ENCODE peak calls at places on chromosome 15, in five cellular contexts. L, Q, N, J and K are unnamed samples.
A peak's percentile ranks its signal among the peaks of the same experiment; 100 is the strongest.

GRCh38 chr15:100439566-100439965 is 89.2 kb downstream of the CERS3 start:
- DNase-seq in Q (no peak), J (no peak), L (no peak), N (no peak), K (no peak)

GRCh38 chr15:51879555-51879954 is 50.1 kb downstream of the TMOD3 start:
- DNase-seq in N (no peak), Q (no peak), J (no peak), L (no peak), K (no peak)

GRCh38 chr15:29812384-29812694 is 9.9 kb downstream of the TJP1 start:
- DNase-seq in L (peak; percentile 54), J (no peak), N (no peak), Q (no peak), K (no peak)

GRCh38 chr15:38028869-38029268 is 94.4 kb downstream of the TMCO5A start:
- DNase-seq in J (no peak), N (no peak), L (no peak), Q (no peak), K (no peak)

GRCh38 chr15:73325191-73325980 is 43.4 kb downstream of the HCN4 start:
- DNase-seq in Q (no peak), J (peak; percentile 36), L (no peak), N (peak; percentile 57), K (no peak)

GRCh38 chr15:88275804-88276203 is 19.3 kb upstream of the NTRK3 start:
- DNase-seq in J (no peak), N (no peak), L (no peak), Q (no peak), K (no peak)

GRCh38 chr15:80527961-80528360 is 123.8 kb downstream of the ARNT2 start:
- DNase-seq in J (no peak), N (no peak), Q (no peak), L (no peak), K (no peak)

GRCh38 chr15:64800476-64800875 is 25.0 kb downstream of the PIF1 start:
- DNase-seq in Q (no peak), N (no peak), J (no peak), L (no peak), K (no peak)

GRCh38 chr15:67048281-67049279 is 16.8 kb upstream of the SMAD3 start:
- DNase-seq in N (no peak), J (peak; percentile 33), L (peak; percentile 68), Q (peak; percentile 87), K (peak; percentile 97)
- TF ChIP-seq MYC in N (no peak), J (no peak), L (no peak), Q (peak; percentile 78), K (peak; percentile 68)

GRCh38 chr15:76904461-76905012 is 603 bp downstream of the SCAPER start:
- DNase-seq in N (no peak), J (peak; percentile 38), L (peak; percentile 42), Q (peak; percentile 46), K (peak; percentile 28)
- TF ChIP-seq MYC in N (no peak), J (peak; percentile 49), L (no peak), Q (no peak), K (no peak)

DNA sequence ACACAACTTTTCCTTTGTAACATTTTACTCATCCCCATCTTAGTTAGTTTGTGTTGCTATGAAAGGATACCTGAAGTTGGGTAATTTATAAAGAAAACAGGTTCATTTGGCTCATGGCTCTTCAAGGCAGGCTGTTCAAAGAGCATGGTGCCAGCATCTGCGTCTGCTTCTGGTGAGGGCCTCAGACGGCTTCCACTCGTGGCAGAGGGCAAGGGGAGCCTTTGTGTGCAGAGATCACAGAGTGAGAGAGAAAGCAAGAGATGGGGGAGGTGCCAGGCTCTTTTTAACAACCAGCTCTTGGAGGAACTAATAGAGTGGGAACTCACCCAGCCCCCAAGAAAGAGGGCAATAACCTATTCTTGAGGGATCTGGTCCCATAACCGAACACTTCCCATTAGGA is 23.1 kb downstream of the PLA2G4F start:
- DNase-seq in N (no peak), Q (no peak), J (no peak), L (no peak), K (no peak)
- TF ChIP-seq MYC in N (no peak), Q (no peak), J (no peak), L (no peak), K (no peak)

GRCh38 chr15:25181290-25182097 is 226.7 kb downstream of the SNRPN start:
- DNase-seq in N (no peak), L (no peak), Q (no peak), J (no peak), K (no peak)
- TF ChIP-seq MYC in N (no peak), L (no peak), Q (no peak), J (no peak), K (no peak)

GRCh38 chr15:89652666-89653065 is 2.6 kb downstream of the KIF7 start:
- DNase-seq in J (no peak), Q (no peak), N (no peak), L (no peak), K (no peak)
- TF ChIP-seq MYC in J (no peak), Q (no peak), N (no peak), L (no peak), K (no peak)

DNA sequence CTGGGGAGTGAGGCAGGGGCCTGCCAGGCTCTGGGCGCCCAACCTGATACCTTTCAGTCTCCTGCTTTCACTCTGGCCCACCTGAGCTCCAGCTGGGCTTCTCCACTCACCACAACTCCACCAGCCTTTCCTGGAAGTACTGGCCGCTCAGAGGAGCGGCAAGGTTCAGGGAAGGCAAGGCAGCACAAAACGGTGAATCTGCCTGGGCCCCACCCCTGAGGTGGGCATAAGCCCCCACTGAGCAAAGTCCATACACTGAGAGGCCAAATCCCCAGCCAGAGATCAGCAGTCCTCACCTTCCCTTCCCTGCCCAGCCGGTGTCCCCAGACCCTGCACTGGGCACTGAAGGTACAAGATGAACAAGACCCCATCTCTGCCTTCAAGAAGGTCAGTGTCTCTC is 70.7 kb downstream of the TLE3 start:
- DNase-seq in J (no peak), N (no peak), L (no peak), Q (no peak), K (no peak)
- TF ChIP-seq MYC in J (no peak), N (no peak), L (no peak), Q (no peak), K (no peak)

DNA sequence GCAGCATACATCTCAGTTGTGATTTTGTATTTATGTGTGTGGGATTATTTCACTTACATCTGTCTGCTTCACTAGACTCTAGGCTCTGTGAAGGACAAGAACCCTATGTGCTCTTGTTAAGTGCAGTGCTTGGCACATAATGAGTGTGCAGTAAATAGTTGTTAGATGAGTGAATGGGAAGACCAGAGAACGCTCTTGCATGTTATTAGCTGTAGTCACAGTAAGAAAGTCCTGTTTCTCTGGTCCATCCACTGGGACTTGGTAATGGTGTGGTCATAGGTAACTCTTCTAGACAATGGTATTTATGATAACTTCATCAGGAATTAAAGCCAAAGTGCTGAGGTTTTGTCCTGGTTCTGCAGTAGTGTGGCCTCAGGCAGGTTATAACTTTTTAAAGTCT is 1.4 kb upstream of the AQP9 start:
- DNase-seq in Q (no peak), L (no peak), J (no peak), N (no peak), K (no peak)
- TF ChIP-seq MYC in Q (no peak), L (no peak), J (no peak), N (no peak), K (no peak)

GRCh38 chr15:27358751-27359434 is 387.9 kb downstream of the GABRG3 start:
- DNase-seq in Q (no peak), N (peak; percentile 54), L (no peak), J (peak; percentile 54), K (peak; percentile 5)
- TF ChIP-seq MYC in Q (no peak), N (no peak), L (no peak), J (no peak), K (no peak)

DNA sequence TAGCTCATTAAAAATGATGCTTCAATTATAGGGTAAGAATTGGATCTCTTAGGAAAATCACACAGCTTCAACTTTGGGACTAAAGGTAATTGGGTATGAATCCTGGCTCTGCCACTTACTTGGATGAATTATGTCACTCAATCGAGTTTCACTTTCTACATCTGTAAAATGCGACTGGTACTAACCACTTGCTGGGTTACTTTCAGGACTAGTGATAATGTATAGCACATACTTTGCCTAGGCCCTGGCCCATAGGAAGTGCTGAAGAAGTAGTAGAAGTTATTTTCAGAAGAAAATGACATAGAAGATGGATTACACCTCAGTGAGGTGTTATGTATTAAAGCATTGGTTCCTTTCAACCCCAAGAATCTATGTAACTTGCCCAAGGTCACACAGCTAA is 29.5 kb upstream of the AP4E1 start:
- DNase-seq in Q (no peak), J (no peak), N (no peak), L (no peak), K (no peak)
- TF ChIP-seq MYC in Q (no peak), J (no peak), N (no peak), L (no peak), K (no peak)

GRCh38 chr15:34039506-34040123 is 611 bp upstream of the AVEN start:
- DNase-seq in J (peak; percentile 69), L (peak; percentile 6), Q (no peak), N (no peak), K (no peak)
- TF ChIP-seq MYC in J (peak; percentile 5), L (no peak), Q (no peak), N (no peak), K (no peak)